ENCODE peak calls at places on chromosome 21, in five cellular contexts. One of them, this sample, is unnamed.

GRCh38 chr21:37041706-37042271 is 31.1 kb downstream of the PIGP start:
- DNase-seq in IMR-90: no peak
- DNase-seq in H1: no peak
- DNase-seq in mesenchymal stem cell: no peak
- DNase-seq in H9: no peak
- DNase-seq in this sample: no peak

GRCh38 chr21:41328660-41329300 is 12.2 kb downstream of the FAM3B start:
- DNase-seq in IMR-90: peak; percentile 35
- DNase-seq in H1: no peak
- DNase-seq in mesenchymal stem cell: no peak
- DNase-seq in H9: no peak
- DNase-seq in this sample: no peak

GRCh38 chr21:17270234-17270633 is 242.6 kb upstream of the CXADR start:
- DNase-seq in IMR-90: peak; percentile 31
- DNase-seq in H1: no peak
- DNase-seq in mesenchymal stem cell: peak; percentile 7
- DNase-seq in H9: no peak
- DNase-seq in this sample: no peak

GRCh38 chr21:38295997-38296764 is 39.4 kb downstream of the KCNJ15 start:
- DNase-seq in IMR-90: peak; percentile 31
- DNase-seq in H1: no peak
- DNase-seq in mesenchymal stem cell: peak; percentile 66
- DNase-seq in H9: no peak
- DNase-seq in this sample: no peak

GRCh38 chr21:41763398-41763931 is 3.4 kb downstream of the RIPK4 start:
- DNase-seq in IMR-90: no peak
- DNase-seq in H1: no peak
- DNase-seq in mesenchymal stem cell: no peak
- DNase-seq in H9: no peak
- DNase-seq in this sample: no peak

GRCh38 chr21:36839123-36839522 is 127.3 kb downstream of the HLCS start:
- DNase-seq in IMR-90: peak; percentile 91
- DNase-seq in H1: no peak
- DNase-seq in mesenchymal stem cell: peak; percentile 55
- DNase-seq in H9: no peak
- DNase-seq in this sample: no peak

GRCh38 chr21:28177008-28177603 is 815.6 kb downstream of the LTN1 start:
- DNase-seq in IMR-90: peak; percentile 10
- DNase-seq in H1: no peak
- DNase-seq in mesenchymal stem cell: peak; percentile 12
- DNase-seq in H9: no peak
- DNase-seq in this sample: no peak

GRCh38 chr21:36344931-36345330 is 24.9 kb downstream of the MORC3 start:
- DNase-seq in IMR-90: no peak
- DNase-seq in H1: no peak
- DNase-seq in mesenchymal stem cell: no peak
- DNase-seq in H9: no peak
- DNase-seq in this sample: no peak

GRCh38 chr21:32256873-32257620 is 21.8 kb downstream of the MIS18A start:
- DNase-seq in IMR-90: peak; percentile 91
- DNase-seq in H1: no peak
- DNase-seq in mesenchymal stem cell: peak; percentile 93
- DNase-seq in H9: no peak
- DNase-seq in this sample: no peak

GRCh38 chr21:43359081-43359822 is 67.7 kb downstream of the SIK1 start:
- DNase-seq in IMR-90: no peak
- DNase-seq in H1: no peak
- DNase-seq in mesenchymal stem cell: no peak
- DNase-seq in H9: no peak
- DNase-seq in this sample: no peak

GRCh38 chr21:27047331-27048314 is 80.7 kb upstream of the ADAMTS5 start:
- DNase-seq in IMR-90: peak; percentile 79
- DNase-seq in H1: no peak
- DNase-seq in mesenchymal stem cell: peak; percentile 89
- DNase-seq in H9: no peak
- DNase-seq in this sample: peak; percentile 27

GRCh38 chr21:37868446-37868845 is 47.8 kb downstream of the KCNJ6 start:
- DNase-seq in IMR-90: no peak
- DNase-seq in H1: no peak
- DNase-seq in mesenchymal stem cell: peak; percentile 63
- DNase-seq in H9: no peak
- DNase-seq in this sample: no peak

GRCh38 chr21:36744190-36744559 is 45.3 kb downstream of the SIM2 start:
- DNase-seq in IMR-90: no peak
- DNase-seq in H1: no peak
- DNase-seq in mesenchymal stem cell: no peak
- DNase-seq in H9: no peak
- DNase-seq in this sample: no peak

GRCh38 chr21:36155603-36156338 is 853 bp upstream of the DOP1B start:
- DNase-seq in IMR-90: no peak
- DNase-seq in H1: peak; percentile 64
- DNase-seq in mesenchymal stem cell: no peak
- DNase-seq in H9: peak; percentile 47
- DNase-seq in this sample: no peak

GRCh38 chr21:25369524-25370300 is 237.6 kb downstream of the MRPL39 start:
- DNase-seq in IMR-90: peak; percentile 66
- DNase-seq in H1: no peak
- DNase-seq in mesenchymal stem cell: no peak
- DNase-seq in H9: no peak
- DNase-seq in this sample: no peak

GRCh38 chr21:41929248-41929647 is 24.6 kb downstream of the C2CD2 start:
- DNase-seq in IMR-90: no peak
- DNase-seq in H1: no peak
- DNase-seq in mesenchymal stem cell: no peak
- DNase-seq in H9: no peak
- DNase-seq in this sample: no peak

GRCh38 chr21:39681845-39682244 is 63.1 kb upstream of the IGSF5 start:
- DNase-seq in IMR-90: peak; percentile 13
- DNase-seq in H1: no peak
- DNase-seq in mesenchymal stem cell: peak; percentile 60
- DNase-seq in H9: no peak
- DNase-seq in this sample: no peak

DNA sequence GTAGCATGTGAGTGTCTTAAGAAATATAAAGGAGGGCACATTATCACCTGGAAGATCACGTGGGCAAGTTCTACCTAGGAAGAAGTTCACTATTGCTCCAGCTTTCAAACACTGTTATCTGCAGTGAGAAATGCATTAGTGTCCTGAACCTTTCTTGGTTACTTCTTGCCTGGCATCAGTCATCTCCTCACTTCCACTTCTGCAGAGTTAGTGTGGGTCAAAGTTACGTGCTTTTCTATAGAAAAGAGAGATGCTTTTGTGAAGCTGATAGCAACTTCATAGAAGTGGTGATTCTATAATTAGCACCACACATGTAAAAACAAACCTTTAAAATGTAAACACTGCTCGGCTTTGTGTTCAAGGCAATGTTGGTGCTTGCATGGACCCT is 57.2 kb downstream of the MRPS6 start:
- DNase-seq in IMR-90: no peak
- DNase-seq in H1: no peak
- DNase-seq in mesenchymal stem cell: no peak
- DNase-seq in H9: no peak
- DNase-seq in this sample: no peak
- H2BK15ac ChIP-seq in IMR-90: peak overlapping the region; percentile 55
- H2BK15ac ChIP-seq in H1: peak overlapping the region; percentile 2
- H2BK15ac ChIP-seq in mesenchymal stem cell: no peak overlapping the region
- H2BK15ac ChIP-seq in H9: no peak overlapping the region
- H2BK15ac ChIP-seq in this sample: no peak overlapping the region

GRCh38 chr21:15064576-15065380 is at the start of gene NRIP1:
- DNase-seq in IMR-90: peak; percentile 87
- DNase-seq in H1: peak; percentile 82
- DNase-seq in mesenchymal stem cell: peak; percentile 94
- DNase-seq in H9: peak; percentile 72
- DNase-seq in this sample: peak; percentile 86
- H3K14ac ChIP-seq in IMR-90: peak within 1 kb of the TSS; percentile 97
- H3K14ac ChIP-seq in H1: peak within 1 kb of the TSS; percentile 58
- H3K14ac ChIP-seq in mesenchymal stem cell: peak within 1 kb of the TSS; percentile 86
- H3K14ac ChIP-seq in H9: peak within 1 kb of the TSS; percentile 81
- H3K14ac ChIP-seq in this sample: peak within 1 kb of the TSS; percentile 90

GRCh38 chr21:44783023-44783696 is 18.5 kb downstream of the UBE2G2 start:
- DNase-seq in IMR-90: no peak
- DNase-seq in H1: no peak
- DNase-seq in mesenchymal stem cell: no peak
- DNase-seq in H9: no peak
- DNase-seq in this sample: no peak

GRCh38 chr21:44780140-44780508 is 21.5 kb downstream of the UBE2G2 start:
- DNase-seq in IMR-90: no peak
- DNase-seq in H1: no peak
- DNase-seq in mesenchymal stem cell: no peak
- DNase-seq in H9: no peak
- DNase-seq in this sample: no peak

GRCh38 chr21:44779417-44780139 is 22.0 kb downstream of the UBE2G2 start:
- DNase-seq in IMR-90: no peak
- DNase-seq in H1: no peak
- DNase-seq in mesenchymal stem cell: no peak
- DNase-seq in H9: no peak
- DNase-seq in this sample: no peak

GRCh38 chr21:44778983-44779382 is 22.6 kb downstream of the UBE2G2 start:
- DNase-seq in IMR-90: no peak
- DNase-seq in H1: no peak
- DNase-seq in mesenchymal stem cell: no peak
- DNase-seq in H9: no peak
- DNase-seq in this sample: no peak

GRCh38 chr21:44780767-44781459 is 20.7 kb downstream of the UBE2G2 start:
- DNase-seq in IMR-90: no peak
- DNase-seq in H1: no peak
- DNase-seq in mesenchymal stem cell: no peak
- DNase-seq in H9: no peak
- DNase-seq in this sample: no peak
- H3K18ac ChIP-seq in IMR-90: no peak overlapping the region
- H3K18ac ChIP-seq in H1: no peak overlapping the region
- H3K18ac ChIP-seq in mesenchymal stem cell: no peak overlapping the region
- H3K18ac ChIP-seq in H9: no peak overlapping the region
- H3K18ac ChIP-seq in this sample: no peak overlapping the region

GRCh38 chr21:23374155-23374554 is 2233.1 kb downstream of the MRPL39 start:
- DNase-seq in IMR-90: no peak
- DNase-seq in H1: no peak
- DNase-seq in mesenchymal stem cell: no peak
- DNase-seq in H9: no peak
- DNase-seq in this sample: no peak
- H2BK15ac ChIP-seq in IMR-90: no peak overlapping the region
- H2BK15ac ChIP-seq in H1: no peak overlapping the region
- H2BK15ac ChIP-seq in mesenchymal stem cell: no peak overlapping the region
- H2BK15ac ChIP-seq in H9: no peak overlapping the region
- H2BK15ac ChIP-seq in this sample: no peak overlapping the region

GRCh38 chr21:46635324-46636180 is at the start of gene PRMT2:
- DNase-seq in IMR-90: peak; percentile 96
- DNase-seq in H1: peak; percentile 99
- DNase-seq in mesenchymal stem cell: peak; percentile 96
- DNase-seq in H9: peak; percentile 97
- DNase-seq in this sample: peak; percentile 97

GRCh38 chr21:46636550-46637289 is 1.2 kb downstream of the PRMT2 start:
- DNase-seq in IMR-90: no peak
- DNase-seq in H1: no peak
- DNase-seq in mesenchymal stem cell: no peak
- DNase-seq in H9: no peak
- DNase-seq in this sample: no peak

GRCh38 chr21:46634427-46634826 is 1.0 kb upstream of the PRMT2 start:
- DNase-seq in IMR-90: no peak
- DNase-seq in H1: no peak
- DNase-seq in mesenchymal stem cell: no peak
- DNase-seq in H9: no peak
- DNase-seq in this sample: no peak

GRCh38 chr21:46634966-46635323 is 529 bp upstream of the PRMT2 start:
- DNase-seq in IMR-90: peak; percentile 87
- DNase-seq in H1: no peak
- DNase-seq in mesenchymal stem cell: peak; percentile 91
- DNase-seq in H9: no peak
- DNase-seq in this sample: peak; percentile 74

GRCh38 chr21:46636181-46636512 is 673 bp downstream of the PRMT2 start:
- DNase-seq in IMR-90: no peak
- DNase-seq in H1: no peak
- DNase-seq in mesenchymal stem cell: no peak
- DNase-seq in H9: no peak
- DNase-seq in this sample: no peak
- H3K14ac ChIP-seq in IMR-90: no peak overlapping the region
- H3K14ac ChIP-seq in H1: no peak overlapping the region
- H3K14ac ChIP-seq in mesenchymal stem cell: no peak overlapping the region
- H3K14ac ChIP-seq in H9: no peak overlapping the region
- H3K14ac ChIP-seq in this sample: no peak overlapping the region

DNA sequence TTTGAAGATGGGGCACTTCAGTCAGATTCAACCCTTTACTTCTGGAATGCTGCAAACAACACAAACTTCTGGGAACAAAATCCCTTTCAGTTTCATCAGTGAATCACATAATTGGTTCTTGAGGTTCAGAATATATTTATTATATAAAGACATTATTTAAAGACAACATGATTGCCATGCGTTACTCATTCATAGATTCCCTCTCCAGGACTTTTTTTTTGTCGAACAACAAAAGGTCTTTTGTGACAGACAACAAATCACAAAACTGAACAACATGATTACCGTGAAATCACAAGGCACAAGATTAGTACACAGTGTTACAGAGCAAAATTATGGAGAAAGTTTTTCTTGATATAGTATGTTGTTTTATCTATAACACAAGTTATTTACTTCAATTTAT is 1815.0 kb downstream of the NCAM2 start:
- DNase-seq in IMR-90: no peak
- DNase-seq in H1: no peak
- DNase-seq in mesenchymal stem cell: no peak
- DNase-seq in H9: no peak
- DNase-seq in this sample: no peak
- H3K18ac ChIP-seq in IMR-90: no peak overlapping the region
- H3K18ac ChIP-seq in H1: no peak overlapping the region
- H3K18ac ChIP-seq in mesenchymal stem cell: no peak overlapping the region
- H3K18ac ChIP-seq in H9: no peak overlapping the region
- H3K18ac ChIP-seq in this sample: no peak overlapping the region

DNA sequence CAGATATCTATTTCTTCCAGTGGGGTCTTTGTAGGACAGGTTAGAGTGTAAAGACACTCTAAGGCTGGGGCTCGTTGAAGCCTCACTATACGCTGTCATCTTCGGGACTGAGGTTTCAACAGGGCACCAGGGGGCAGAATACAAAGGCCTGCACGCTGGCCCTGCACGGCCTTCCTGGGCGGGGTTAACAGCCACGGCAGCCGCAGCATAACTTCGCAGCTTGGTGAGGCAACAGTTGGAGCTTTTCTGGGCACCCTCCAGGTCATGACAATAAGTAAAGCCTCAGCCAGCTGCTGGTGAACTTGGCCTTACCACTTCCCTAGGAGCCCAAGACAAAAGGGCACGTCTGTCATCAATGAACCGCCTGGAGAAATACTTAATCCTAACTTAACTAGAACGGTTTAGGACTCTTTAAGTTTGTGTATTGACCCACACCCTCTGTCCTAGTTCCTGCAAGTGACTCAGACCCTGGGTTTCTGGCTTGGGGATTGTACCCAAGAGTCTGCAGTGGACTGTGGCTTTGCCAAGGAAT is 2.3 kb upstream of the RUNX1 start:
- DNase-seq in IMR-90: peak; percentile 80
- DNase-seq in H1: peak; percentile 79
- DNase-seq in mesenchymal stem cell: peak; percentile 90
- DNase-seq in H9: peak; percentile 85
- DNase-seq in this sample: peak; percentile 59
- H2BK15ac ChIP-seq in IMR-90: peak overlapping the region; percentile 79
- H2BK15ac ChIP-seq in H1: no peak overlapping the region
- H2BK15ac ChIP-seq in mesenchymal stem cell: peak overlapping the region; percentile 26
- H2BK15ac ChIP-seq in H9: no peak overlapping the region
- H2BK15ac ChIP-seq in this sample: no peak overlapping the region

This sample was measured in neuronal stem cell.